ENCODE peak calls at places on chromosomes 2 and 18, in ten cellular contexts. One of them, this sample, is unnamed.

GRCh38 chr2:39492095-39492590 is 55.1 kb upstream of the MAP4K3 start:
- DNase-seq in NCI-H2081: peak
- DNase-seq in cardiac muscle cell: peak
- DNase-seq in hepatocyte: peak
- DNase-seq in effector CD8-positive, alpha-beta T cell: no peak
- DNase-seq in A172: peak
- DNase-seq in aorta: no peak
- DNase-seq in stimulated activated CD4-positive, alpha-beta T cell treated with anti-CD3 and anti-CD28 coated beads, TNF-alpha, amount 100 ng/mL, for 1 hour: no peak
- DNase-seq in T-helper 1 cell: no peak
- DNase-seq in pons: peak
- DNase-seq in this sample: peak

GRCh38 chr2:164388511-164388910 is 232.8 kb downstream of the GRB14 start:
- DNase-seq in stimulated activated CD4-positive, alpha-beta T cell treated with anti-CD3 and anti-CD28 coated beads, TNF-alpha, amount 100 ng/mL, for 1 hour: no peak
- DNase-seq in NCI-H2081: no peak
- DNase-seq in effector CD8-positive, alpha-beta T cell: no peak
- DNase-seq in hepatocyte: peak
- DNase-seq in A172: peak
- DNase-seq in cardiac muscle cell: peak
- DNase-seq in T-helper 1 cell: no peak
- DNase-seq in aorta: no peak
- DNase-seq in pons: no peak
- DNase-seq in this sample: peak

GRCh38 chr18:55856191-55856590 is 268.2 kb upstream of the TCF4 start:
- DNase-seq in T-helper 1 cell: no peak
- DNase-seq in A172: peak
- DNase-seq in hepatocyte: peak
- DNase-seq in effector CD8-positive, alpha-beta T cell: no peak
- DNase-seq in stimulated activated CD4-positive, alpha-beta T cell treated with anti-CD3 and anti-CD28 coated beads, TNF-alpha, amount 100 ng/mL, for 1 hour: no peak
- DNase-seq in cardiac muscle cell: peak
- DNase-seq in NCI-H2081: no peak
- DNase-seq in pons: no peak
- DNase-seq in aorta: no peak
- DNase-seq in this sample: no peak

GRCh38 chr2:172282944-172283343 is 144.4 kb upstream of the ITGA6 start:
- DNase-seq in stimulated activated CD4-positive, alpha-beta T cell treated with anti-CD3 and anti-CD28 coated beads, TNF-alpha, amount 100 ng/mL, for 1 hour: no peak
- DNase-seq in aorta: peak
- DNase-seq in NCI-H2081: no peak
- DNase-seq in T-helper 1 cell: no peak
- DNase-seq in A172: peak
- DNase-seq in pons: no peak
- DNase-seq in effector CD8-positive, alpha-beta T cell: no peak
- DNase-seq in hepatocyte: peak
- DNase-seq in cardiac muscle cell: peak
- DNase-seq in this sample: no peak

GRCh38 chr2:99032786-99033185 is 96.8 kb upstream of the CRACDL start:
- DNase-seq in stimulated activated CD4-positive, alpha-beta T cell treated with anti-CD3 and anti-CD28 coated beads, TNF-alpha, amount 100 ng/mL, for 1 hour: no peak
- DNase-seq in aorta: no peak
- DNase-seq in NCI-H2081: no peak
- DNase-seq in hepatocyte: no peak
- DNase-seq in A172: no peak
- DNase-seq in cardiac muscle cell: no peak
- DNase-seq in T-helper 1 cell: no peak
- DNase-seq in effector CD8-positive, alpha-beta T cell: no peak
- DNase-seq in pons: no peak
- DNase-seq in this sample: peak

GRCh38 chr2:8437949-8438400 is 243.9 kb upstream of the ID2 start:
- DNase-seq in hepatocyte: no peak
- DNase-seq in cardiac muscle cell: no peak
- DNase-seq in pons: no peak
- DNase-seq in stimulated activated CD4-positive, alpha-beta T cell treated with anti-CD3 and anti-CD28 coated beads, TNF-alpha, amount 100 ng/mL, for 1 hour: no peak
- DNase-seq in NCI-H2081: no peak
- DNase-seq in aorta: no peak
- DNase-seq in effector CD8-positive, alpha-beta T cell: no peak
- DNase-seq in A172: no peak
- DNase-seq in T-helper 1 cell: no peak
- DNase-seq in this sample: no peak

GRCh38 chr2:120518819-120519218 is 172.9 kb downstream of the INHBB start:
- DNase-seq in effector CD8-positive, alpha-beta T cell: no peak
- DNase-seq in hepatocyte: no peak
- DNase-seq in A172: no peak
- DNase-seq in pons: no peak
- DNase-seq in aorta: no peak
- DNase-seq in NCI-H2081: no peak
- DNase-seq in T-helper 1 cell: no peak
- DNase-seq in stimulated activated CD4-positive, alpha-beta T cell treated with anti-CD3 and anti-CD28 coated beads, TNF-alpha, amount 100 ng/mL, for 1 hour: no peak
- DNase-seq in cardiac muscle cell: no peak
- DNase-seq in this sample: no peak

GRCh38 chr2:136351684-136352083 is 233.7 kb upstream of the CXCR4 start:
- DNase-seq in NCI-H2081: no peak
- DNase-seq in cardiac muscle cell: no peak
- DNase-seq in effector CD8-positive, alpha-beta T cell: no peak
- DNase-seq in A172: no peak
- DNase-seq in T-helper 1 cell: no peak
- DNase-seq in pons: no peak
- DNase-seq in stimulated activated CD4-positive, alpha-beta T cell treated with anti-CD3 and anti-CD28 coated beads, TNF-alpha, amount 100 ng/mL, for 1 hour: no peak
- DNase-seq in aorta: no peak
- DNase-seq in hepatocyte: no peak
- DNase-seq in this sample: no peak

GRCh38 chr2:45014016-45014702 is 4.9 kb upstream of the SIX2 start:
- DNase-seq in stimulated activated CD4-positive, alpha-beta T cell treated with anti-CD3 and anti-CD28 coated beads, TNF-alpha, amount 100 ng/mL, for 1 hour: no peak
- DNase-seq in hepatocyte: peak
- DNase-seq in pons: no peak
- DNase-seq in NCI-H2081: no peak
- DNase-seq in cardiac muscle cell: peak
- DNase-seq in effector CD8-positive, alpha-beta T cell: no peak
- DNase-seq in T-helper 1 cell: no peak
- DNase-seq in A172: peak
- DNase-seq in aorta: peak
- DNase-seq in this sample: peak

GRCh38 chr2:197158591-197159550 is 151.7 kb downstream of the ANKRD44 start:
- DNase-seq in T-helper 1 cell: no peak
- DNase-seq in pons: no peak
- DNase-seq in cardiac muscle cell: no peak
- DNase-seq in effector CD8-positive, alpha-beta T cell: no peak
- DNase-seq in hepatocyte: no peak
- DNase-seq in NCI-H2081: no peak
- DNase-seq in A172: peak
- DNase-seq in aorta: no peak
- DNase-seq in stimulated activated CD4-positive, alpha-beta T cell treated with anti-CD3 and anti-CD28 coated beads, TNF-alpha, amount 100 ng/mL, for 1 hour: no peak
- DNase-seq in this sample: peak

GRCh38 chr2:40144022-40144421 is 307.9 kb downstream of the SLC8A1 start:
- DNase-seq in aorta: no peak
- DNase-seq in stimulated activated CD4-positive, alpha-beta T cell treated with anti-CD3 and anti-CD28 coated beads, TNF-alpha, amount 100 ng/mL, for 1 hour: no peak
- DNase-seq in pons: no peak
- DNase-seq in hepatocyte: no peak
- DNase-seq in cardiac muscle cell: no peak
- DNase-seq in NCI-H2081: no peak
- DNase-seq in A172: no peak
- DNase-seq in T-helper 1 cell: no peak
- DNase-seq in effector CD8-positive, alpha-beta T cell: no peak
- DNase-seq in this sample: no peak

GRCh38 chr2:24749069-24749691 is 44.0 kb downstream of the PTRHD1 start:
- DNase-seq in aorta: no peak
- DNase-seq in cardiac muscle cell: no peak
- DNase-seq in pons: no peak
- DNase-seq in T-helper 1 cell: no peak
- DNase-seq in hepatocyte: no peak
- DNase-seq in NCI-H2081: no peak
- DNase-seq in stimulated activated CD4-positive, alpha-beta T cell treated with anti-CD3 and anti-CD28 coated beads, TNF-alpha, amount 100 ng/mL, for 1 hour: no peak
- DNase-seq in effector CD8-positive, alpha-beta T cell: no peak
- DNase-seq in A172: no peak
- DNase-seq in this sample: no peak

GRCh38 chr2:174635747-174636399 is 38.3 kb upstream of the WIPF1 start:
- DNase-seq in aorta: no peak
- DNase-seq in hepatocyte: no peak
- DNase-seq in NCI-H2081: no peak
- DNase-seq in T-helper 1 cell: no peak
- DNase-seq in pons: no peak
- DNase-seq in stimulated activated CD4-positive, alpha-beta T cell treated with anti-CD3 and anti-CD28 coated beads, TNF-alpha, amount 100 ng/mL, for 1 hour: no peak
- DNase-seq in effector CD8-positive, alpha-beta T cell: no peak
- DNase-seq in cardiac muscle cell: no peak
- DNase-seq in A172: no peak
- DNase-seq in this sample: no peak

GRCh38 chr2:237691200-237691907 is 64.0 kb downstream of the LRRFIP1 start:
- DNase-seq in cardiac muscle cell: no peak
- DNase-seq in stimulated activated CD4-positive, alpha-beta T cell treated with anti-CD3 and anti-CD28 coated beads, TNF-alpha, amount 100 ng/mL, for 1 hour: no peak
- DNase-seq in NCI-H2081: no peak
- DNase-seq in effector CD8-positive, alpha-beta T cell: no peak
- DNase-seq in hepatocyte: peak
- DNase-seq in aorta: no peak
- DNase-seq in A172: no peak
- DNase-seq in T-helper 1 cell: no peak
- DNase-seq in pons: no peak
- DNase-seq in this sample: peak

GRCh38 chr2:66390811-66391210 is 44.1 kb upstream of the MEIS1 start:
- DNase-seq in T-helper 1 cell: no peak
- DNase-seq in effector CD8-positive, alpha-beta T cell: no peak
- DNase-seq in A172: no peak
- DNase-seq in stimulated activated CD4-positive, alpha-beta T cell treated with anti-CD3 and anti-CD28 coated beads, TNF-alpha, amount 100 ng/mL, for 1 hour: no peak
- DNase-seq in NCI-H2081: no peak
- DNase-seq in cardiac muscle cell: no peak
- DNase-seq in pons: no peak
- DNase-seq in hepatocyte: no peak
- DNase-seq in aorta: no peak
- DNase-seq in this sample: no peak

GRCh38 chr18:34978953-34979608 is 62.1 kb upstream of the MAPRE2 start:
- DNase-seq in cardiac muscle cell: peak
- DNase-seq in aorta: peak
- DNase-seq in pons: peak
- DNase-seq in stimulated activated CD4-positive, alpha-beta T cell treated with anti-CD3 and anti-CD28 coated beads, TNF-alpha, amount 100 ng/mL, for 1 hour: peak
- DNase-seq in NCI-H2081: peak
- DNase-seq in A172: peak
- DNase-seq in effector CD8-positive, alpha-beta T cell: no peak
- DNase-seq in hepatocyte: peak
- DNase-seq in T-helper 1 cell: no peak
- DNase-seq in this sample: peak

GRCh38 chr18:23872701-23873550 is 141.6 kb upstream of the TTC39C start:
- DNase-seq in stimulated activated CD4-positive, alpha-beta T cell treated with anti-CD3 and anti-CD28 coated beads, TNF-alpha, amount 100 ng/mL, for 1 hour: peak
- DNase-seq in hepatocyte: peak
- DNase-seq in aorta: no peak
- DNase-seq in cardiac muscle cell: no peak
- DNase-seq in T-helper 1 cell: no peak
- DNase-seq in NCI-H2081: no peak
- DNase-seq in A172: no peak
- DNase-seq in effector CD8-positive, alpha-beta T cell: peak
- DNase-seq in pons: no peak
- DNase-seq in this sample: no peak

GRCh38 chr18:67417864-67418523 is 98.5 kb downstream of the DSEL start:
- DNase-seq in effector CD8-positive, alpha-beta T cell: no peak
- DNase-seq in A172: peak
- DNase-seq in cardiac muscle cell: peak
- DNase-seq in T-helper 1 cell: no peak
- DNase-seq in NCI-H2081: no peak
- DNase-seq in pons: peak
- DNase-seq in aorta: no peak
- DNase-seq in stimulated activated CD4-positive, alpha-beta T cell treated with anti-CD3 and anti-CD28 coated beads, TNF-alpha, amount 100 ng/mL, for 1 hour: no peak
- DNase-seq in hepatocyte: peak
- DNase-seq in this sample: peak

GRCh38 chr2:239098288-239098970 is 250.5 kb downstream of the TWIST2 start:
- DNase-seq in stimulated activated CD4-positive, alpha-beta T cell treated with anti-CD3 and anti-CD28 coated beads, TNF-alpha, amount 100 ng/mL, for 1 hour: no peak
- DNase-seq in A172: peak
- DNase-seq in hepatocyte: no peak
- DNase-seq in aorta: no peak
- DNase-seq in effector CD8-positive, alpha-beta T cell: no peak
- DNase-seq in T-helper 1 cell: no peak
- DNase-seq in pons: no peak
- DNase-seq in NCI-H2081: no peak
- DNase-seq in cardiac muscle cell: no peak
- DNase-seq in this sample: no peak

GRCh38 chr2:24152413-24153197 is 22.2 kb upstream of the FAM228A start:
- DNase-seq in aorta: no peak
- DNase-seq in effector CD8-positive, alpha-beta T cell: no peak
- DNase-seq in stimulated activated CD4-positive, alpha-beta T cell treated with anti-CD3 and anti-CD28 coated beads, TNF-alpha, amount 100 ng/mL, for 1 hour: no peak
- DNase-seq in pons: no peak
- DNase-seq in hepatocyte: no peak
- DNase-seq in cardiac muscle cell: no peak
- DNase-seq in A172: no peak
- DNase-seq in NCI-H2081: no peak
- DNase-seq in T-helper 1 cell: no peak
- DNase-seq in this sample: no peak

GRCh38 chr2:14199040-14199439 is 433.5 kb upstream of the LRATD1 start:
- DNase-seq in hepatocyte: no peak
- DNase-seq in cardiac muscle cell: no peak
- DNase-seq in NCI-H2081: no peak
- DNase-seq in stimulated activated CD4-positive, alpha-beta T cell treated with anti-CD3 and anti-CD28 coated beads, TNF-alpha, amount 100 ng/mL, for 1 hour: no peak
- DNase-seq in A172: no peak
- DNase-seq in pons: no peak
- DNase-seq in effector CD8-positive, alpha-beta T cell: no peak
- DNase-seq in aorta: no peak
- DNase-seq in T-helper 1 cell: no peak
- DNase-seq in this sample: no peak

GRCh38 chr2:168699834-168700417 is 102.5 kb upstream of the NOSTRIN start:
- DNase-seq in T-helper 1 cell: no peak
- DNase-seq in pons: peak
- DNase-seq in hepatocyte: peak
- DNase-seq in aorta: peak
- DNase-seq in NCI-H2081: no peak
- DNase-seq in effector CD8-positive, alpha-beta T cell: no peak
- DNase-seq in cardiac muscle cell: peak
- DNase-seq in A172: no peak
- DNase-seq in stimulated activated CD4-positive, alpha-beta T cell treated with anti-CD3 and anti-CD28 coated beads, TNF-alpha, amount 100 ng/mL, for 1 hour: no peak
- DNase-seq in this sample: peak

GRCh38 chr18:35466815-35467623 is 30.7 kb downstream of the INO80C start:
- DNase-seq in NCI-H2081: no peak
- DNase-seq in A172: no peak
- DNase-seq in pons: no peak
- DNase-seq in effector CD8-positive, alpha-beta T cell: no peak
- DNase-seq in T-helper 1 cell: no peak
- DNase-seq in stimulated activated CD4-positive, alpha-beta T cell treated with anti-CD3 and anti-CD28 coated beads, TNF-alpha, amount 100 ng/mL, for 1 hour: no peak
- DNase-seq in hepatocyte: no peak
- DNase-seq in cardiac muscle cell: peak
- DNase-seq in aorta: no peak
- DNase-seq in this sample: no peak

GRCh38 chr2:101638156-101638809 is 59.2 kb upstream of the MAP4K4 start:
- DNase-seq in A172: no peak
- DNase-seq in cardiac muscle cell: no peak
- DNase-seq in hepatocyte: no peak
- DNase-seq in effector CD8-positive, alpha-beta T cell: no peak
- DNase-seq in stimulated activated CD4-positive, alpha-beta T cell treated with anti-CD3 and anti-CD28 coated beads, TNF-alpha, amount 100 ng/mL, for 1 hour: no peak
- DNase-seq in pons: no peak
- DNase-seq in NCI-H2081: no peak
- DNase-seq in aorta: no peak
- DNase-seq in T-helper 1 cell: no peak
- DNase-seq in this sample: no peak

GRCh38 chr2:28753043-28753683 is 1.5 kb downstream of the PPP1CB start:
- DNase-seq in NCI-H2081: peak
- DNase-seq in hepatocyte: peak
- DNase-seq in stimulated activated CD4-positive, alpha-beta T cell treated with anti-CD3 and anti-CD28 coated beads, TNF-alpha, amount 100 ng/mL, for 1 hour: peak
- DNase-seq in aorta: peak
- DNase-seq in pons: peak
- DNase-seq in A172: peak
- DNase-seq in effector CD8-positive, alpha-beta T cell: peak
- DNase-seq in cardiac muscle cell: peak
- DNase-seq in T-helper 1 cell: no peak
- DNase-seq in this sample: peak

GRCh38 chr18:49100226-49100968 is 149.6 kb upstream of the SMAD7 start:
- DNase-seq in effector CD8-positive, alpha-beta T cell: no peak
- DNase-seq in T-helper 1 cell: no peak
- DNase-seq in hepatocyte: peak
- DNase-seq in cardiac muscle cell: peak
- DNase-seq in pons: peak
- DNase-seq in aorta: no peak
- DNase-seq in stimulated activated CD4-positive, alpha-beta T cell treated with anti-CD3 and anti-CD28 coated beads, TNF-alpha, amount 100 ng/mL, for 1 hour: no peak
- DNase-seq in NCI-H2081: no peak
- DNase-seq in A172: no peak
- DNase-seq in this sample: no peak

GRCh38 chr18:79987566-79987965 is 797 bp downstream of the TXNL4A start:
- DNase-seq in T-helper 1 cell: no peak
- DNase-seq in pons: peak
- DNase-seq in stimulated activated CD4-positive, alpha-beta T cell treated with anti-CD3 and anti-CD28 coated beads, TNF-alpha, amount 100 ng/mL, for 1 hour: no peak
- DNase-seq in A172: no peak
- DNase-seq in aorta: no peak
- DNase-seq in cardiac muscle cell: no peak
- DNase-seq in effector CD8-positive, alpha-beta T cell: no peak
- DNase-seq in hepatocyte: no peak
- DNase-seq in NCI-H2081: no peak
- DNase-seq in this sample: peak

GRCh38 chr18:7605705-7606104 is 38.6 kb downstream of the PTPRM start:
- DNase-seq in effector CD8-positive, alpha-beta T cell: no peak
- DNase-seq in aorta: no peak
- DNase-seq in A172: no peak
- DNase-seq in stimulated activated CD4-positive, alpha-beta T cell treated with anti-CD3 and anti-CD28 coated beads, TNF-alpha, amount 100 ng/mL, for 1 hour: no peak
- DNase-seq in NCI-H2081: no peak
- DNase-seq in cardiac muscle cell: no peak
- DNase-seq in hepatocyte: no peak
- DNase-seq in pons: no peak
- DNase-seq in T-helper 1 cell: no peak
- DNase-seq in this sample: no peak

This sample was measured in DMS53.